ENCODE peak calls at places on chromosomes 5 and 9, in six cellular contexts. One of them, this sample, is unnamed.

GRCh38 chr5:168179185-168179584 is 112.3 kb upstream of the WWC1 start:
- DNase-seq in Peyer's patch: no peak
- DNase-seq in WTC11: no peak
- DNase-seq in Calu3: no peak
- DNase-seq in cardiac fibroblast: no peak
- DNase-seq in nephron progenitor cell: no peak
- DNase-seq in this sample: no peak

GRCh38 chr5:95734916-95735315 is 3.8 kb downstream of the RHOBTB3 start:
- DNase-seq in Peyer's patch: no peak
- DNase-seq in Calu3: no peak
- DNase-seq in nephron progenitor cell: no peak
- DNase-seq in WTC11: no peak
- DNase-seq in cardiac fibroblast: no peak
- DNase-seq in this sample: no peak

GRCh38 chr9:74940600-74940999 is 12.1 kb downstream of the C9orf40 start:
- DNase-seq in Calu3: no peak
- DNase-seq in cardiac fibroblast: no peak
- DNase-seq in WTC11: no peak
- DNase-seq in Peyer's patch: no peak
- DNase-seq in nephron progenitor cell: no peak
- DNase-seq in this sample: no peak

GRCh38 chr5:143605403-143606005 is 202.0 kb upstream of the NR3C1 start:
- DNase-seq in WTC11: no peak
- DNase-seq in nephron progenitor cell: no peak
- DNase-seq in Calu3: no peak
- DNase-seq in Peyer's patch: no peak
- DNase-seq in cardiac fibroblast: peak; percentile 43
- DNase-seq in this sample: no peak

GRCh38 chr5:103098993-103099392 is 20.9 kb downstream of the GIN1 start:
- DNase-seq in WTC11: no peak
- DNase-seq in nephron progenitor cell: no peak
- DNase-seq in Peyer's patch: no peak
- DNase-seq in Calu3: no peak
- DNase-seq in cardiac fibroblast: peak; percentile 6
- DNase-seq in this sample: no peak

GRCh38 chr5:115366223-115366622 is 69.8 kb upstream of the CCDC112 start:
- DNase-seq in Calu3: no peak
- DNase-seq in nephron progenitor cell: no peak
- DNase-seq in cardiac fibroblast: peak; percentile 94
- DNase-seq in WTC11: no peak
- DNase-seq in Peyer's patch: no peak
- DNase-seq in this sample: peak; percentile 65

GRCh38 chr5:119330367-119331183 is 25.2 kb upstream of the TNFAIP8 start:
- DNase-seq in Calu3: no peak
- DNase-seq in Peyer's patch: no peak
- DNase-seq in WTC11: no peak
- DNase-seq in cardiac fibroblast: peak; percentile 34
- DNase-seq in nephron progenitor cell: no peak
- DNase-seq in this sample: no peak

GRCh38 chr5:130282044-130282443 is 377.8 kb downstream of the CHSY3 start:
- DNase-seq in nephron progenitor cell: no peak
- DNase-seq in cardiac fibroblast: peak; percentile 75
- DNase-seq in Calu3: no peak
- DNase-seq in WTC11: no peak
- DNase-seq in Peyer's patch: no peak
- DNase-seq in this sample: no peak

GRCh38 chr5:72649449-72649848 is 142.2 kb upstream of the ZNF366 start:
- DNase-seq in Peyer's patch: no peak
- DNase-seq in Calu3: no peak
- DNase-seq in nephron progenitor cell: no peak
- DNase-seq in WTC11: no peak
- DNase-seq in cardiac fibroblast: peak; percentile 62
- DNase-seq in this sample: no peak

GRCh38 chr5:69493235-69493925 is 790 bp downstream of the OCLN start:
- DNase-seq in nephron progenitor cell: peak; percentile 63
- DNase-seq in WTC11: peak; percentile 47
- DNase-seq in Peyer's patch: peak; percentile 73
- DNase-seq in cardiac fibroblast: no peak
- DNase-seq in Calu3: peak; percentile 56
- DNase-seq in this sample: peak; percentile 55

GRCh38 chr5:142425286-142426065 is 100.7 kb upstream of the SPRY4 start:
- DNase-seq in Calu3: no peak
- DNase-seq in WTC11: no peak
- DNase-seq in cardiac fibroblast: peak; percentile 82
- DNase-seq in nephron progenitor cell: no peak
- DNase-seq in Peyer's patch: no peak
- DNase-seq in this sample: no peak

GRCh38 chr5:9241459-9241858 is 304.4 kb downstream of the SEMA5A start:
- DNase-seq in Calu3: no peak
- DNase-seq in nephron progenitor cell: no peak
- DNase-seq in Peyer's patch: no peak
- DNase-seq in cardiac fibroblast: no peak
- DNase-seq in WTC11: no peak
- DNase-seq in this sample: no peak

GRCh38 chr9:4366649-4367330 is 66.9 kb upstream of the GLIS3 start:
- DNase-seq in cardiac fibroblast: peak; percentile 75
- DNase-seq in Calu3: peak; percentile 42
- DNase-seq in Peyer's patch: no peak
- DNase-seq in WTC11: peak; percentile 54
- DNase-seq in nephron progenitor cell: peak; percentile 26
- DNase-seq in this sample: peak; percentile 16

GRCh38 chr9:91256235-91256634 is 105.5 kb downstream of the AUH start:
- DNase-seq in cardiac fibroblast: no peak
- DNase-seq in WTC11: no peak
- DNase-seq in nephron progenitor cell: no peak
- DNase-seq in Peyer's patch: no peak
- DNase-seq in Calu3: no peak
- DNase-seq in this sample: no peak

GRCh38 chr9:91255327-91255726 is 106.4 kb downstream of the AUH start:
- DNase-seq in WTC11: no peak
- DNase-seq in nephron progenitor cell: no peak
- DNase-seq in cardiac fibroblast: no peak
- DNase-seq in Calu3: no peak
- DNase-seq in Peyer's patch: no peak
- DNase-seq in this sample: no peak

GRCh38 chr9:91248707-91249106 is 113.0 kb downstream of the AUH start:
- DNase-seq in cardiac fibroblast: peak; percentile 10
- DNase-seq in nephron progenitor cell: no peak
- DNase-seq in Calu3: no peak
- DNase-seq in WTC11: no peak
- DNase-seq in Peyer's patch: no peak
- DNase-seq in this sample: no peak

GRCh38 chr9:91258448-91258847 is 103.3 kb downstream of the AUH start:
- DNase-seq in Calu3: no peak
- DNase-seq in cardiac fibroblast: no peak
- DNase-seq in WTC11: no peak
- DNase-seq in Peyer's patch: no peak
- DNase-seq in nephron progenitor cell: no peak
- DNase-seq in this sample: no peak

GRCh38 chr9:91253488-91253887 is 108.2 kb downstream of the AUH start:
- DNase-seq in Peyer's patch: no peak
- DNase-seq in nephron progenitor cell: no peak
- DNase-seq in cardiac fibroblast: no peak
- DNase-seq in WTC11: no peak
- DNase-seq in Calu3: no peak
- DNase-seq in this sample: no peak
- TF ChIP-seq CTCF in Peyer's patch: peak; percentile 16
- TF ChIP-seq CTCF in nephron progenitor cell: no peak
- TF ChIP-seq CTCF in cardiac fibroblast: peak; percentile 5
- TF ChIP-seq CTCF in WTC11: no peak
- TF ChIP-seq CTCF in Calu3: no peak
- TF ChIP-seq CTCF in this sample: no peak

GRCh38 chr9:90420211-90420610 is 222.4 kb downstream of the DIRAS2 start:
- DNase-seq in Peyer's patch: no peak
- DNase-seq in WTC11: no peak
- DNase-seq in Calu3: no peak
- DNase-seq in cardiac fibroblast: no peak
- DNase-seq in nephron progenitor cell: no peak
- DNase-seq in this sample: no peak
- TF ChIP-seq CTCF in Peyer's patch: no peak
- TF ChIP-seq CTCF in WTC11: no peak
- TF ChIP-seq CTCF in Calu3: no peak
- TF ChIP-seq CTCF in cardiac fibroblast: no peak
- TF ChIP-seq CTCF in nephron progenitor cell: no peak
- TF ChIP-seq CTCF in this sample: no peak

GRCh38 chr9:124503713-124504529 is 3.3 kb downstream of the NR5A1 start:
- DNase-seq in Calu3: no peak
- DNase-seq in WTC11: peak; percentile 35
- DNase-seq in nephron progenitor cell: no peak
- DNase-seq in Peyer's patch: no peak
- DNase-seq in cardiac fibroblast: no peak
- DNase-seq in this sample: no peak

GRCh38 chr9:124506433-124506832 is 766 bp downstream of the NR5A1 start:
- DNase-seq in nephron progenitor cell: no peak
- DNase-seq in WTC11: no peak
- DNase-seq in cardiac fibroblast: no peak
- DNase-seq in Calu3: no peak
- DNase-seq in Peyer's patch: peak; percentile 36
- DNase-seq in this sample: no peak

GRCh38 chr9:124505901-124506346 is 1.3 kb downstream of the NR5A1 start:
- DNase-seq in cardiac fibroblast: no peak
- DNase-seq in nephron progenitor cell: no peak
- DNase-seq in WTC11: no peak
- DNase-seq in Peyer's patch: no peak
- DNase-seq in Calu3: no peak
- DNase-seq in this sample: no peak

GRCh38 chr9:124504530-124505005 is 2.6 kb downstream of the NR5A1 start:
- DNase-seq in cardiac fibroblast: no peak
- DNase-seq in Peyer's patch: no peak
- DNase-seq in Calu3: no peak
- DNase-seq in nephron progenitor cell: no peak
- DNase-seq in WTC11: no peak
- DNase-seq in this sample: peak; percentile 10

GRCh38 chr9:124505006-124505900 is 1.9 kb downstream of the NR5A1 start:
- DNase-seq in cardiac fibroblast: no peak
- DNase-seq in nephron progenitor cell: no peak
- DNase-seq in Calu3: no peak
- DNase-seq in Peyer's patch: no peak
- DNase-seq in WTC11: peak; percentile 49
- DNase-seq in this sample: peak; percentile 9
- TF ChIP-seq CTCF in cardiac fibroblast: no peak
- TF ChIP-seq CTCF in nephron progenitor cell: no peak
- TF ChIP-seq CTCF in Calu3: no peak
- TF ChIP-seq CTCF in Peyer's patch: no peak
- TF ChIP-seq CTCF in WTC11: no peak
- TF ChIP-seq CTCF in this sample: peak; percentile 49

GRCh38 chr9:131402073-131402472 is 8.2 kb downstream of the PRRC2B start:
- DNase-seq in Calu3: no peak
- DNase-seq in cardiac fibroblast: peak; percentile 74
- DNase-seq in nephron progenitor cell: no peak
- DNase-seq in Peyer's patch: no peak
- DNase-seq in WTC11: no peak
- DNase-seq in this sample: no peak
- TF ChIP-seq CTCF in Calu3: no peak
- TF ChIP-seq CTCF in cardiac fibroblast: no peak
- TF ChIP-seq CTCF in nephron progenitor cell: no peak
- TF ChIP-seq CTCF in Peyer's patch: no peak
- TF ChIP-seq CTCF in WTC11: no peak
- TF ChIP-seq CTCF in this sample: no peak

GRCh38 chr5:38556115-38556598 is 289 bp downstream of the LIFR start:
- DNase-seq in Peyer's patch: peak; percentile 52
- DNase-seq in Calu3: no peak
- DNase-seq in nephron progenitor cell: no peak
- DNase-seq in cardiac fibroblast: no peak
- DNase-seq in WTC11: no peak
- DNase-seq in this sample: no peak

GRCh38 chr5:38557309-38557710 is 864 bp upstream of the LIFR start:
- DNase-seq in Peyer's patch: no peak
- DNase-seq in WTC11: no peak
- DNase-seq in cardiac fibroblast: no peak
- DNase-seq in nephron progenitor cell: no peak
- DNase-seq in Calu3: no peak
- DNase-seq in this sample: no peak

GRCh38 chr5:38556599-38557308 is at the start of gene LIFR:
- DNase-seq in nephron progenitor cell: peak; percentile 87
- DNase-seq in Calu3: peak; percentile 83
- DNase-seq in Peyer's patch: peak; percentile 57
- DNase-seq in cardiac fibroblast: peak; percentile 83
- DNase-seq in WTC11: peak; percentile 82
- DNase-seq in this sample: peak; percentile 89

GRCh38 chr5:38559427-38559826 is 3.0 kb upstream of the LIFR start:
- DNase-seq in Peyer's patch: no peak
- DNase-seq in cardiac fibroblast: no peak
- DNase-seq in WTC11: no peak
- DNase-seq in Calu3: no peak
- DNase-seq in nephron progenitor cell: no peak
- DNase-seq in this sample: no peak

GRCh38 chr5:38557792-38558191 is 1.3 kb upstream of the LIFR start:
- DNase-seq in Calu3: no peak
- DNase-seq in Peyer's patch: no peak
- DNase-seq in WTC11: no peak
- DNase-seq in nephron progenitor cell: no peak
- DNase-seq in cardiac fibroblast: no peak
- DNase-seq in this sample: no peak
- TF ChIP-seq CTCF in Calu3: no peak
- TF ChIP-seq CTCF in Peyer's patch: no peak
- TF ChIP-seq CTCF in WTC11: no peak
- TF ChIP-seq CTCF in nephron progenitor cell: no peak
- TF ChIP-seq CTCF in cardiac fibroblast: no peak
- TF ChIP-seq CTCF in this sample: no peak

DNA sequence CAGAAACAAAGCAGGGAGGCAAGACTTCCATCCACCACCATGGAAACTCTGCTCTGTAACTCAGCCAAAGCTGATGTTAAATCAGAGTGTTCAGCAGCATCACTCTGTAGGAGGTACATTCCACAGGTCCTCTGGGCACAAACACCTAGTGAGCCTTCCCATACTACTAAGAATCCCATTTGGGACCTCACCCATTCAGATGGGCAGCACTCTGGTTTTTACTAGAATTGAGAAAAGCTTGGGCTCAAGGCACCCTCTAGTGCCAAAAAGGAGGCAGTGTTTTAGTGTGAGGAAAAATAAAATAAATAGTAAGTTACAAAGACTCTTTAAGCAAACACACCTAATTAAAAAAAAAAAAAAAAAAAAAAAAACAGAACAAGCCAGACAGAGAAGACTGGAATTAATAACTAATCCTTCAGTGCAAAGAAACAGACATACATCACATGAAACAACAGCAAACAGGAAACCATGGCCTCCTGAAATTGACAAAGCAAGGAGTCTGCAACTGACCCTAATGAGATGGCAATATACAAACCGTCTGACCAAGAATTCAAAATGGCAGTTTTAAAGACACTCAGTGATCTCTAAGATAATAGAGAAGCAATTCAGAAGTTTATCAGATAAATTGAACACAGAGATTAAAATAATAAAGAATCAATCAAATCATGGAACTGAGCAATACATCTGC is 159.5 kb downstream of the GNA14 start:
- DNase-seq in Calu3: no peak
- DNase-seq in Peyer's patch: no peak
- DNase-seq in cardiac fibroblast: peak; percentile 66
- DNase-seq in nephron progenitor cell: no peak
- DNase-seq in WTC11: peak; percentile 18
- DNase-seq in this sample: no peak
- TF ChIP-seq CTCF in Calu3: no peak
- TF ChIP-seq CTCF in Peyer's patch: no peak
- TF ChIP-seq CTCF in cardiac fibroblast: peak; percentile 67
- TF ChIP-seq CTCF in nephron progenitor cell: peak; percentile 27
- TF ChIP-seq CTCF in WTC11: no peak
- TF ChIP-seq CTCF in this sample: peak; percentile 36

This sample was measured in WERI-Rb-1.